ENCODE peak calls at places on chromosomes 5 and 9, in eight cellular contexts. D, J, R, L, W, Q, X and T are unnamed samples.

GRCh38 chr9:15513335-15513734 is 2.6 kb upstream of the PSIP1 start:
- DNase-seq in L (peak), D (peak), W (peak), J (no peak), Q (peak), X (peak), R (no peak), T (peak)

GRCh38 chr9:136827794-136828473 is 14.3 kb upstream of the AJM1 start:
- DNase-seq in W (no peak), R (no peak), X (no peak), L (no peak), D (no peak), J (no peak), Q (no peak), T (no peak)

GRCh38 chr5:92561362-92562006 is 1019.5 kb downstream of the NR2F1-AS1 start:
- DNase-seq in L (no peak), D (no peak), R (no peak), W (no peak), Q (no peak), J (no peak), X (no peak), T (no peak)

GRCh38 chr5:117623042-117623815 is 1048.6 kb upstream of the SEMA6A start:
- DNase-seq in W (no peak), X (no peak), R (no peak), J (no peak), D (no peak), L (peak), Q (peak), T (no peak)

GRCh38 chr9:91383577-91383976 is 21.9 kb upstream of the AUH start:
- DNase-seq in W (no peak), L (no peak), R (no peak), X (no peak), Q (no peak), D (no peak), J (no peak), T (no peak)

GRCh38 chr9:106482733-106483132 is 380.2 kb upstream of the ZNF462 start:
- DNase-seq in Q (peak), W (no peak), R (no peak), L (no peak), X (no peak), D (no peak), J (no peak), T (no peak)

GRCh38 chr9:93193373-93193725 is 9.4 kb downstream of the WNK2 start:
- DNase-seq in R (no peak), D (peak), W (no peak), L (no peak), Q (no peak), J (no peak), X (no peak), T (peak)

GRCh38 chr5:80934751-80935150 is 25.4 kb upstream of the RASGRF2 start:
- DNase-seq in L (no peak), D (no peak), J (no peak), R (no peak), W (no peak), Q (no peak), X (no peak), T (no peak)

GRCh38 chr5:89428624-89429023 is 545.6 kb upstream of the MEF2C start:
- DNase-seq in Q (no peak), D (no peak), J (no peak), X (no peak), L (no peak), W (no peak), R (no peak), T (no peak)

GRCh38 chr5:122864842-122865241 is 19.4 kb downstream of the SNX24 start:
- DNase-seq in D (no peak), X (no peak), Q (no peak), L (no peak), J (no peak), R (no peak), W (no peak), T (no peak)

GRCh38 chr5:82168294-82168693 is 109.9 kb downstream of the RPS23 start:
- DNase-seq in Q (no peak), D (no peak), W (no peak), L (peak), X (no peak), J (no peak), R (no peak), T (no peak)

GRCh38 chr5:150065346-150065745 is 21.0 kb downstream of the CSF1R start:
- DNase-seq in Q (no peak), J (no peak), R (no peak), L (peak), X (no peak), W (peak), D (no peak), T (no peak)

GRCh38 chr9:113572076-113572861 is 108.7 kb downstream of the RGS3 start:
- DNase-seq in R (no peak), D (no peak), X (no peak), L (no peak), Q (no peak), W (no peak), J (no peak), T (no peak)